ENCODE peak calls at places on chromosomes 13 and 19, in nine cellular contexts. One of them, this sample, is unnamed.

GRCh38 chr13:52348983-52349780 is 56.8 kb downstream of the THSD1 start:
- DNase-seq in stimulated activated CD8-positive, alpha-beta memory T cell treated with anti-CD3 and anti-CD28 coated beads, Interleukin-7, amount 100 ng/mL, for 48 hours: no peak
- DNase-seq in AG08395: peak; percentile 60
- DNase-seq in T follicular helper cell: no peak
- DNase-seq in GF-D8: no peak
- DNase-seq in fibroblast of the aortic adventitia: peak; percentile 74
- DNase-seq in IMR-90: peak; percentile 85
- DNase-seq in T-cell: no peak
- DNase-seq in SK-MEL-5: peak; percentile 35
- DNase-seq in this sample: peak; percentile 79

GRCh38 chr19:13978721-13979191 is 26.4 kb downstream of the DCAF15 start:
- DNase-seq in T-cell: no peak
- DNase-seq in IMR-90: no peak
- DNase-seq in SK-MEL-5: no peak
- DNase-seq in AG08395: peak; percentile 29
- DNase-seq in fibroblast of the aortic adventitia: no peak
- DNase-seq in stimulated activated CD8-positive, alpha-beta memory T cell treated with anti-CD3 and anti-CD28 coated beads, Interleukin-7, amount 100 ng/mL, for 48 hours: no peak
- DNase-seq in GF-D8: no peak
- DNase-seq in T follicular helper cell: no peak
- DNase-seq in this sample: no peak

GRCh38 chr19:3048190-3048533 is 14.1 kb downstream of the TLE5 start:
- DNase-seq in IMR-90: no peak
- DNase-seq in T follicular helper cell: no peak
- DNase-seq in GF-D8: no peak
- DNase-seq in stimulated activated CD8-positive, alpha-beta memory T cell treated with anti-CD3 and anti-CD28 coated beads, Interleukin-7, amount 100 ng/mL, for 48 hours: no peak
- DNase-seq in fibroblast of the aortic adventitia: no peak
- DNase-seq in SK-MEL-5: no peak
- DNase-seq in T-cell: no peak
- DNase-seq in AG08395: no peak
- DNase-seq in this sample: no peak

GRCh38 chr19:461664-462551 is 1.1 kb upstream of the SHC2 start:
- DNase-seq in IMR-90: no peak
- DNase-seq in SK-MEL-5: no peak
- DNase-seq in AG08395: no peak
- DNase-seq in GF-D8: no peak
- DNase-seq in T-cell: no peak
- DNase-seq in fibroblast of the aortic adventitia: no peak
- DNase-seq in stimulated activated CD8-positive, alpha-beta memory T cell treated with anti-CD3 and anti-CD28 coated beads, Interleukin-7, amount 100 ng/mL, for 48 hours: no peak
- DNase-seq in T follicular helper cell: no peak
- DNase-seq in this sample: no peak

GRCh38 chr19:18612772-18613588 is at the start of gene TMEM59L:
- DNase-seq in T follicular helper cell: peak; percentile 43
- DNase-seq in IMR-90: no peak
- DNase-seq in T-cell: peak; percentile 55
- DNase-seq in SK-MEL-5: no peak
- DNase-seq in stimulated activated CD8-positive, alpha-beta memory T cell treated with anti-CD3 and anti-CD28 coated beads, Interleukin-7, amount 100 ng/mL, for 48 hours: no peak
- DNase-seq in fibroblast of the aortic adventitia: no peak
- DNase-seq in AG08395: no peak
- DNase-seq in GF-D8: no peak
- DNase-seq in this sample: no peak

GRCh38 chr13:105334211-105334610 is 1201.3 kb downstream of the EFNB2 start:
- DNase-seq in T follicular helper cell: no peak
- DNase-seq in SK-MEL-5: no peak
- DNase-seq in AG08395: peak; percentile 72
- DNase-seq in GF-D8: no peak
- DNase-seq in stimulated activated CD8-positive, alpha-beta memory T cell treated with anti-CD3 and anti-CD28 coated beads, Interleukin-7, amount 100 ng/mL, for 48 hours: no peak
- DNase-seq in T-cell: no peak
- DNase-seq in IMR-90: peak; percentile 79
- DNase-seq in fibroblast of the aortic adventitia: peak; percentile 40
- DNase-seq in this sample: no peak

GRCh38 chr13:110262082-110262436 is 44.9 kb downstream of the COL4A1 start:
- DNase-seq in T-cell: no peak
- DNase-seq in T follicular helper cell: no peak
- DNase-seq in GF-D8: no peak
- DNase-seq in AG08395: no peak
- DNase-seq in IMR-90: no peak
- DNase-seq in fibroblast of the aortic adventitia: no peak
- DNase-seq in SK-MEL-5: no peak
- DNase-seq in stimulated activated CD8-positive, alpha-beta memory T cell treated with anti-CD3 and anti-CD28 coated beads, Interleukin-7, amount 100 ng/mL, for 48 hours: no peak
- DNase-seq in this sample: no peak

GRCh38 chr13:51444922-51445321 is 7.9 kb downstream of the INTS6 start:
- DNase-seq in fibroblast of the aortic adventitia: peak; percentile 76
- DNase-seq in AG08395: peak; percentile 30
- DNase-seq in T-cell: no peak
- DNase-seq in stimulated activated CD8-positive, alpha-beta memory T cell treated with anti-CD3 and anti-CD28 coated beads, Interleukin-7, amount 100 ng/mL, for 48 hours: no peak
- DNase-seq in T follicular helper cell: no peak
- DNase-seq in SK-MEL-5: peak; percentile 51
- DNase-seq in GF-D8: peak; percentile 43
- DNase-seq in IMR-90: peak; percentile 68
- DNase-seq in this sample: no peak

GRCh38 chr13:110311721-110312668 is 4.9 kb downstream of the COL4A2 start:
- DNase-seq in SK-MEL-5: no peak
- DNase-seq in GF-D8: no peak
- DNase-seq in fibroblast of the aortic adventitia: no peak
- DNase-seq in IMR-90: no peak
- DNase-seq in stimulated activated CD8-positive, alpha-beta memory T cell treated with anti-CD3 and anti-CD28 coated beads, Interleukin-7, amount 100 ng/mL, for 48 hours: no peak
- DNase-seq in T-cell: no peak
- DNase-seq in AG08395: no peak
- DNase-seq in T follicular helper cell: no peak
- DNase-seq in this sample: no peak

GRCh38 chr13:97191615-97192014 is 30.5 kb upstream of the MBNL2 start:
- DNase-seq in T follicular helper cell: no peak
- DNase-seq in IMR-90: no peak
- DNase-seq in AG08395: no peak
- DNase-seq in GF-D8: no peak
- DNase-seq in SK-MEL-5: no peak
- DNase-seq in fibroblast of the aortic adventitia: no peak
- DNase-seq in T-cell: no peak
- DNase-seq in stimulated activated CD8-positive, alpha-beta memory T cell treated with anti-CD3 and anti-CD28 coated beads, Interleukin-7, amount 100 ng/mL, for 48 hours: no peak
- DNase-seq in this sample: no peak

GRCh38 chr19:49442793-49443365 is 1.6 kb upstream of the SLC17A7 start:
- DNase-seq in fibroblast of the aortic adventitia: peak; percentile 80
- DNase-seq in IMR-90: peak; percentile 73
- DNase-seq in SK-MEL-5: peak; percentile 92
- DNase-seq in T-cell: peak; percentile 36
- DNase-seq in T follicular helper cell: peak; percentile 37
- DNase-seq in AG08395: peak; percentile 95
- DNase-seq in GF-D8: peak; percentile 9
- DNase-seq in stimulated activated CD8-positive, alpha-beta memory T cell treated with anti-CD3 and anti-CD28 coated beads, Interleukin-7, amount 100 ng/mL, for 48 hours: no peak
- DNase-seq in this sample: peak; percentile 96

GRCh38 chr13:112131081-112131739 is 64.3 kb downstream of the SOX1 start:
- DNase-seq in T-cell: no peak
- DNase-seq in GF-D8: no peak
- DNase-seq in IMR-90: no peak
- DNase-seq in stimulated activated CD8-positive, alpha-beta memory T cell treated with anti-CD3 and anti-CD28 coated beads, Interleukin-7, amount 100 ng/mL, for 48 hours: no peak
- DNase-seq in T follicular helper cell: no peak
- DNase-seq in SK-MEL-5: no peak
- DNase-seq in AG08395: no peak
- DNase-seq in fibroblast of the aortic adventitia: no peak
- DNase-seq in this sample: no peak

GRCh38 chr13:23558675-23559536 is 11.3 kb upstream of the TNFRSF19 start:
- DNase-seq in GF-D8: peak; percentile 81
- DNase-seq in fibroblast of the aortic adventitia: peak; percentile 93
- DNase-seq in T-cell: no peak
- DNase-seq in AG08395: peak; percentile 95
- DNase-seq in T follicular helper cell: no peak
- DNase-seq in stimulated activated CD8-positive, alpha-beta memory T cell treated with anti-CD3 and anti-CD28 coated beads, Interleukin-7, amount 100 ng/mL, for 48 hours: no peak
- DNase-seq in SK-MEL-5: peak; percentile 100
- DNase-seq in IMR-90: peak; percentile 92
- DNase-seq in this sample: peak; percentile 98

GRCh38 chr19:41411682-41412265 is 14.2 kb downstream of the BCKDHA start:
- DNase-seq in stimulated activated CD8-positive, alpha-beta memory T cell treated with anti-CD3 and anti-CD28 coated beads, Interleukin-7, amount 100 ng/mL, for 48 hours: no peak
- DNase-seq in GF-D8: no peak
- DNase-seq in IMR-90: no peak
- DNase-seq in SK-MEL-5: no peak
- DNase-seq in AG08395: no peak
- DNase-seq in T follicular helper cell: no peak
- DNase-seq in T-cell: no peak
- DNase-seq in fibroblast of the aortic adventitia: no peak
- DNase-seq in this sample: peak; percentile 64

GRCh38 chr13:28574617-28575142 is 79.8 kb upstream of the FLT1 start:
- DNase-seq in fibroblast of the aortic adventitia: peak; percentile 88
- DNase-seq in T-cell: no peak
- DNase-seq in GF-D8: no peak
- DNase-seq in IMR-90: peak; percentile 100
- DNase-seq in AG08395: peak; percentile 88
- DNase-seq in stimulated activated CD8-positive, alpha-beta memory T cell treated with anti-CD3 and anti-CD28 coated beads, Interleukin-7, amount 100 ng/mL, for 48 hours: no peak
- DNase-seq in T follicular helper cell: no peak
- DNase-seq in SK-MEL-5: peak; percentile 71
- DNase-seq in this sample: peak; percentile 98

This sample was measured in COLO829.